ENCODE peak calls at places on chromosomes 2 and 18, in seven cellular contexts. G is CD8-positive, alpha-beta T cell; T is heart left ventricle; J is right atrium auricular region; N is PC-9; H is mammary epithelial cell; K is lower lobe of right lung. M is an unnamed sample.

GRCh38 chr2:240124651-240125030 is 11.5 kb downstream of the COPS9 start:
- DNase-seq in J (no peak), N (no peak), K (peak; percentile 15), H (no peak), T (no peak), G (no peak), M (no peak)

GRCh38 chr2:60998628-60999545 is 18.6 kb upstream of the PEX13 start:
- DNase-seq in N (no peak), G (no peak), T (no peak), J (no peak), K (no peak), H (peak; percentile 37), M (no peak)

GRCh38 chr2:223724831-223725230 is 112.6 kb downstream of the AP1S3 start:
- DNase-seq in T (no peak), K (no peak), G (no peak), N (no peak), J (no peak), H (no peak), M (no peak)

GRCh38 chr2:103401621-103402020 is 639.8 kb downstream of the TMEM182 start:
- DNase-seq in K (no peak), G (no peak), H (no peak), N (no peak), J (peak; percentile 59), T (no peak), M (no peak)

GRCh38 chr18:23057096-23057495 is 78.2 kb upstream of the CABLES1 start:
- DNase-seq in J (no peak), G (no peak), K (no peak), H (no peak), N (no peak), T (no peak), M (no peak)

GRCh38 chr18:55585050-55585449 is 2.9 kb downstream of the TCF4 start:
- DNase-seq in T (no peak), G (no peak), N (no peak), J (no peak), H (no peak), K (no peak), M (no peak)

GRCh38 chr2:19993731-19994130 is 3.8 kb upstream of the WDR35 start:
- DNase-seq in J (no peak), K (no peak), T (no peak), H (no peak), N (no peak), G (no peak), M (no peak)

GRCh38 chr2:232501331-232501771 is 13.7 kb upstream of the ECEL1 start:
- DNase-seq in G (no peak), K (no peak), T (no peak), N (no peak), J (no peak), H (no peak), M (no peak)

GRCh38 chr2:73984922-73985317 is 210 bp downstream of the TET3 start:
- DNase-seq in H (no peak), J (no peak), G (peak; percentile 57), T (peak; percentile 85), K (peak; percentile 74), N (peak; percentile 43), M (no peak)

GRCh38 chr18:22517356-22517755 is 99.6 kb upstream of the CTAGE1 start:
- DNase-seq in J (no peak), N (no peak), T (no peak), G (no peak), K (no peak), H (no peak), M (no peak)

GRCh38 chr2:70627499-70627898 is 73.9 kb upstream of the TGFA start:
- DNase-seq in H (no peak), N (peak; percentile 11), K (no peak), G (no peak), T (no peak), J (no peak), M (no peak)

GRCh38 chr2:70907130-70907756 is 28.5 kb upstream of the ATP6V1B1 start:
- DNase-seq in N (no peak), H (no peak), T (no peak), G (no peak), K (no peak), J (peak; percentile 50), M (no peak)

GRCh38 chr2:144939590-144939989 is 419.7 kb upstream of the ZEB2 start:
- DNase-seq in G (no peak), K (no peak), H (no peak), J (no peak), T (no peak), N (no peak), M (no peak)

GRCh38 chr2:238502956-238503791 is 76.4 kb downstream of the ASB1 start:
- DNase-seq in J (no peak), G (no peak), N (no peak), T (peak; percentile 50), K (no peak), H (no peak), M (no peak)

GRCh38 chr2:189267925-189268579 is 88.5 kb upstream of the COL5A2 start:
- DNase-seq in N (no peak), J (no peak), H (no peak), K (no peak), G (no peak), T (no peak), M (no peak)

GRCh38 chr18:37299471-37300304 is 265.9 kb downstream of the CELF4 start:
- DNase-seq in J (peak; percentile 86), T (peak; percentile 85), G (no peak), H (peak; percentile 91), N (peak; percentile 74), K (peak; percentile 81), M (peak; percentile 90)

GRCh38 chr2:53575606-53576360 is 191.8 kb upstream of the CHAC2 start:
- DNase-seq in H (no peak), K (no peak), T (no peak), G (no peak), J (no peak), N (no peak), M (no peak)

DNA sequence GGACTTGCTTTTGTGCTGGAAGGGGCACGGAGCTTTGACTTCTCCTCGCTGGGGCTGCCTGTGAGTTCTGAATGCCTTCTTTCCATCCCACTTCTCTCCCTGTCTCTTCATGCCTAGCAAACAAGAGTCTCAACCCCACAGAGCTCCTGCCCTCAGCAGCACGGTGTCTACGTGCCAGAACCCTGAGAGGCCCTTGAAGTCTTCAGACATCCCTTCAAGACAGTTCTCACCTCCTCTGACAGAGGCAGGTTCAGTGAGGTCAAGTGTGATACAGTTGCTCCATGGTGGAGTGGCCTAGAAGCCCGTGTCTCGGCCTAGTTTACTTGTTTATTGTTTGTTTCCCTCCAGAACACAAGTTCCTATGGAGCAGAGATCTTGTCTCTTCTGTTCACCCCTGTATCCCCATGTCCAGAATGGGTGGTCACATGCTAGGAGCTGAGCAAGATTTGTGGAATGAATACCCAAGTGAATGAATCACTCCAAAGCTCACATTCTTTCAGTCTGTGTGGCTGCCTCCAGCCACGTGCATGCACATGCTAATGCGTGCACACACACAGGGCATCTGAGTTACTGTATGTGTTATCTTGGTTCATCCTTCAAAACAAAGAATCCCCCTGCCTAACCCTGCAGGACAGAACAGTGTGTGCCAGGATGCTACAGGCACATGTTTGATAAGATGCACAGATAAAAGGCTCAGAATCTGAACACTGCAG is 391.7 kb downstream of the NBAS start:
- DNase-seq in J (no peak), T (no peak), H (peak; percentile 89), K (no peak), N (peak; percentile 63), G (no peak), M (no peak)
- H3K4me3 ChIP-seq in J (no peak overlapping the region), T (no peak overlapping the region), H (no peak overlapping the region), K (no peak overlapping the region), N (no peak overlapping the region), G (no peak overlapping the region), M (no peak overlapping the region)

DNA sequence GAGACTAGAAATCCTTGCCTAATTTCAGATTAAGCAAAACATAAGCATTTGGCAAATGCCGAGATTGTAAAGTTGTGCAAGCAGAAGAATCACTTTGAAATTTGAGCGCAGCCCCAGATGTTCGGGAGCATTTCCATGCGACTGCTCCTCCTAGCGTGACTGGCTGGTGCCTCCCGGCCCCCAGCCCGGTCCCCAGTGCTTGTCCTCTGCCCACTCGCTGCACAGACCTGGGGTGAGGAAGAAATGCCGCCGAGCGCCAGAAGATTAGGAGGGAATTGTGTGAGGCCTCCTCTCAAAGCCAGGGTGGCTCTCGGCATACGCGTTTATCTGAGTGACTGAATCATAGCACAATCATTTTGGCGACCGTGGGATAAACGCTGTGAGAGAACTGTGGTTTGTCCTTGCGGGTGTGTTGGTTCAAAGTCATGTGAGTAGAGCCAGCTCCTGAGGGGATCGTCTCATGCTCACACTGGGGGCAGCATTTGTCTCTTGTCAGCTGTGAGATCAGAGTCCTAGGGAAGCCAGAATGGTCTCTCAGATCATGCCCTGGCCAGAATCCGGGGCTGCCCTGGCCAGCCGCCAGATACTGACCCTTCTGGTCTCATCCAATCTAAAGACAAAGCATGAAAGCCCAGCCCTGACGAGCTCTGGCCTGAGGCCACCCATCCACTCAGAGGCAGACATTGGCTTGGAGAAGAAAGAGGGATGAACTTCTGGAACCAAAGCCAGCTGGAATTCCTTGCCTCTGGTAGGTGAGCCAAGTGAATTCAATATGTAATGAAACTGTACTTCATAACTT is 189.3 kb downstream of the SH3RF3 start:
- DNase-seq in J (peak; percentile 92), K (peak; percentile 59), G (no peak), N (no peak), H (no peak), T (peak; percentile 90), M (peak; percentile 89)
- TF ChIP-seq CTCF in J (no peak), K (peak; percentile 21), G (no peak), N (no peak), H (no peak), T (peak; percentile 12), M (no peak)

GRCh38 chr2:120740765-120741513 is 5.3 kb downstream of the GLI2 start:
- DNase-seq in K (no peak), T (no peak), H (no peak), J (peak; percentile 59), N (no peak), G (no peak), M (no peak)

GRCh38 chr2:120743657-120744056 is 8.0 kb downstream of the GLI2 start:
- DNase-seq in K (no peak), G (no peak), J (no peak), T (peak; percentile 21), H (no peak), N (no peak), M (peak; percentile 11)

GRCh38 chr2:120738786-120739771 is 3.4 kb downstream of the GLI2 start:
- DNase-seq in T (peak; percentile 46), H (no peak), N (no peak), K (no peak), G (no peak), J (peak; percentile 57), M (peak; percentile 60)

GRCh38 chr2:120740375-120740764 is 4.7 kb downstream of the GLI2 start:
- DNase-seq in H (no peak), G (no peak), K (no peak), J (peak; percentile 43), N (no peak), T (no peak), M (no peak)

GRCh38 chr2:120741514-120742448 is 6.1 kb downstream of the GLI2 start:
- DNase-seq in K (no peak), J (peak; percentile 59), H (no peak), T (no peak), G (no peak), N (peak; percentile 31), M (peak; percentile 64)
- H3K4me1 ChIP-seq in K (peaks cover 20% of the 10 kb centered on the region), J (peaks cover 28% of the 10 kb centered on the region), H (peaks cover 11% of the 10 kb centered on the region), T (peaks cover 18% of the 10 kb centered on the region), G (no peaks in the 10 kb centered on the region), N (peaks cover 10% of the 10 kb centered on the region), M (peaks cover 29% of the 10 kb centered on the region)

DNA sequence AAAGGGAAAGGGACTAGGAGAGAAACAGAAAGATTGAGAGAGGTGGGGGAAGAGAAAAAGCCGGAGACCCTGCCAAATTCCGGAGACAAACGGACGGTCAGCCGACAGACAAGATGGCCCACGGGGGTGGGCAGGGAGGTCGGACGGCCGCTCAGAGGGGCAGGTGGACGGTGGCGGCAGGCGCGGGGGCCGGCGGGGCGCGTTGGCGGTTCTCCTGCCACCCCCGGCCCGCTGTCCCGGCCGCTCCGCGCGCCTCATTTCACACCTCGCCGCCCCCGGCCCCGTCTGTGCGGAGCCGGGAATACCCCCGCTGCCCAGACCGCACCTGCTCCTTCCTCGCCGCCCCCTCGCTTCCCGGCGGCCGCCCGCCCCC is 935 bp downstream of the SLC30A3 start:
- DNase-seq in T (no peak), J (no peak), N (no peak), H (no peak), K (no peak), G (no peak), M (no peak)
- H3K4me3 ChIP-seq in T (peak overlapping the region; percentile 33), J (peak overlapping the region; percentile 57), N (no peak overlapping the region), H (no peak overlapping the region), K (peak overlapping the region; percentile 58), G (no peak overlapping the region), M (peak overlapping the region; percentile 46)

M was measured in tibial artery.